ENCODE peak calls at places on chromosomes 6 and 20, in five cellular contexts. P, I, U, J and O are unnamed samples.

GRCh38 chr6:11309947-11310665 is 77.6 kb upstream of the NEDD9 start:
- DNase-seq in P (peak; percentile 67), I (peak; percentile 16), U (no peak), J (no peak), O (no peak)

GRCh38 chr6:144434308-144434990 is 149.3 kb downstream of the UTRN start:
- DNase-seq in P (no peak), I (peak; percentile 70), U (no peak), J (peak; percentile 39), O (no peak)

GRCh38 chr20:50110141-50111047 is 2.6 kb downstream of the UBE2V1 start:
- DNase-seq in P (no peak), I (peak; percentile 91), U (peak; percentile 80), J (peak; percentile 69), O (no peak)

GRCh38 chr6:37109714-37110454 is 60.1 kb upstream of the PIM1 start:
- DNase-seq in P (no peak), I (no peak), U (no peak), J (no peak), O (no peak)

GRCh38 chr20:33859157-33859695 is 48.1 kb downstream of the CHMP4B start:
- DNase-seq in P (no peak), I (no peak), U (peak; percentile 95), J (peak; percentile 26), O (no peak)

GRCh38 chr6:106085984-106086832 is at the start of gene PRDM1:
- DNase-seq in P (peak; percentile 69), I (peak; percentile 87), U (peak; percentile 97), J (peak; percentile 89), O (no peak)

GRCh38 chr20:64053841-64054661 is 4.6 kb upstream of the SOX18 start:
- DNase-seq in P (peak; percentile 79), I (peak; percentile 37), U (no peak), J (peak; percentile 33), O (no peak)

GRCh38 chr6:159969204-159969912 is 476 bp downstream of the IGF2R start:
- DNase-seq in P (peak; percentile 77), I (no peak), U (no peak), J (peak; percentile 17), O (no peak)

GRCh38 chr20:38748097-38748862 is at the start of gene ACTR5:
- DNase-seq in P (peak; percentile 98), I (peak; percentile 78), U (peak; percentile 90), J (peak; percentile 97), O (no peak)

GRCh38 chr6:72894091-72894490 is 272.2 kb downstream of the KCNQ5 start:
- DNase-seq in P (no peak), I (peak; percentile 79), U (no peak), J (no peak), O (no peak)

GRCh38 chr6:119979862-119980261 is 630.3 kb upstream of the MAN1A1 start:
- DNase-seq in P (no peak), I (peak; percentile 41), U (peak; percentile 12), J (no peak), O (no peak)

GRCh38 chr6:38052035-38052434 is 232.5 kb downstream of the ZFAND3 start:
- DNase-seq in P (no peak), I (peak; percentile 84), U (no peak), J (no peak), O (peak; percentile 17)

GRCh38 chr6:76466286-76466685 is 393.8 kb upstream of the IMPG1 start:
- DNase-seq in P (no peak), I (no peak), U (no peak), J (no peak), O (no peak)

GRCh38 chr6:159102373-159103160 is 57.8 kb upstream of the TAGAP start:
- DNase-seq in P (no peak), I (no peak), U (no peak), J (no peak), O (no peak)

GRCh38 chr20:49627329-49627761 is 59.4 kb upstream of the PTGIS start:
- DNase-seq in P (no peak), I (no peak), U (no peak), J (peak; percentile 38), O (no peak)

GRCh38 chr6:144888621-144889020 is 603.5 kb downstream of the UTRN start:
- DNase-seq in P (no peak), I (no peak), U (no peak), J (no peak), O (no peak)

GRCh38 chr20:6993016-6993415 is 225.5 kb downstream of the BMP2 start:
- DNase-seq in P (no peak), I (peak; percentile 89), U (no peak), J (no peak), O (peak; percentile 74)

GRCh38 chr20:47024461-47024937 is 129.9 kb downstream of the EYA2 start:
- DNase-seq in P (no peak), I (no peak), U (peak; percentile 3), J (no peak), O (no peak)

GRCh38 chr20:63498950-63499332 is at the start of gene EEF1A2:
- DNase-seq in P (peak; percentile 87), I (peak; percentile 62), U (no peak), J (peak; percentile 32), O (no peak)

GRCh38 chr20:62543470-62544302 is 67.9 kb upstream of the GATA5 start:
- DNase-seq in P (no peak), I (no peak), U (no peak), J (no peak), O (no peak)

GRCh38 chr20:33567949-33568348 is 78.1 kb downstream of the CBFA2T2 start:
- DNase-seq in P (no peak), I (no peak), U (no peak), J (no peak), O (no peak)

GRCh38 chr6:11744753-11745152 is 33.9 kb downstream of the ADTRP start:
- DNase-seq in P (no peak), I (no peak), U (no peak), J (no peak), O (no peak)

GRCh38 chr6:111759836-111760785 is 113.1 kb downstream of the FYN start:
- DNase-seq in P (peak; percentile 65), I (no peak), U (no peak), J (no peak), O (no peak)

GRCh38 chr6:167762259-167762962 is 64.3 kb upstream of the AFDN start:
- DNase-seq in P (no peak), I (peak; percentile 22), U (no peak), J (no peak), O (no peak)

GRCh38 chr6:138343112-138343511 is 34.6 kb upstream of the SMIM28 start:
- DNase-seq in P (no peak), I (no peak), U (no peak), J (no peak), O (no peak)

GRCh38 chr6:2249126-2249525 is 3.7 kb upstream of the GMDS start:
- DNase-seq in P (no peak), I (no peak), U (no peak), J (no peak), O (no peak)

DNA sequence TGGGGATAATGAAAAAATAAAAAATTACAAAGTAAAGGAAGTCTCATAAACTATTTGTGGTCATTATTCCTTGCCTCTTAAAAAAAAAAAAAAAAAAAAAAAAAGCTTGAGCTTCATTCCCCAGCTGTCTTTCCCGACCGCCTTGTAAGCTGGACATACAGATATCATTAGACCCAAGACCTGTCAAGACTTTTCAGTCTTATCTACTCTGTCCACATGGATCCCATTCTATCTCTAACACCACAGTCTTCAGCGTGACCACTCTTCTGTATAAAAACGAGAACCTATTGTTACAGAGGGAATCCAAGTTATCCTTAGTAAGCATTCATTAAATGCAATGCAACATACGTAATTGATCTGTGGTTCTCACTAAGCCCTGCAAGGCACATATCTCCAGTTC is 423.5 kb downstream of the MEI4 start:
- DNase-seq in P (no peak), I (no peak), U (no peak), J (no peak), O (no peak)
- H2AFZ ChIP-seq in P (no peak overlapping the region), I (no peak overlapping the region), U (no peak overlapping the region), J (no peak overlapping the region), O (no peak overlapping the region)

DNA sequence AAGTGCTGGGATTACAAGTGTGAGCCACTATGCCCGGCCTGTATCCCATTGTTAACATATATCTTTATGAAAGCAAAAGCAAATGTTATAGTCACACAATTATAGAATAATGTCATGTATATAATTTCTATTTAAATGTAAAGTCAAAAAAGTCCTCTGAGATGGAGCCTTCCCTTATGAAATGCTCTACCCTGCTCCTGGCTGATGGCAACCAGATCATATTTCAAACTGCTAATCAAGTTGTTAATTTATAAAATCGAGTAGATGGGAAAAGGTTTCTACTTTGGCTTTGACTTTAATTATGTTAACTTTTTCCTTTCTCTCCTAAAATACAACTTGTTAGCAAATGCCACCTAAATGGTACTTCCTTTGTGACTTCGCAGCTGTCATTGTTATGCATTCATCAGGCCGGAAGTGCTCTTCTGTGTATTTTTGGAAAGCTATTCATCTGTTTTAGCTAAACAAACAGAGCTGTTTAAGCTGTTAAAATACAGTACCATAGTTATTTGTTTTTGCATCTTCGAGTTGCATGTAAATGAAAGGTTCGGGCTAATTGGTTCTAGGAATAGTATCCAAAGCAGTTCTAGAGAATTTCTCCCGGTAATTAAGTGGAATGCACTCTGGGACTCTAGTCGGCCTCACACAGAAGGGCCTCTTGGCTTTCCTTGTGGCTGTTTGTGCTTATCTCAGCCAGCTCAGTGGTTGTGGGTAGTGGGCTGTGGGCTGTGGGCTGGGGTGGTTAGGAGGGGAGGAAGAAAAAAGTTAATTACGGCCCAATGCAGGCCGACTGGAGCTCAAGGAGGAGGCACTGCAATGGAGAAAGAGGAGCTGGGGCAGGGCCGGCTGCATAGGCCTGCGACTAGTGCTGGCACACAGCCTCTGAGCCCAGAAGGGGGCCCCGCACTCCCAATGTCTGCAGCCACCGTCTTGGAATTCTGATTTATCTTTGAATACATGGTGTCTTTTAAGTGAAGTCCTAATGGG is 34.8 kb downstream of the SLC35D3 start:
- DNase-seq in P (peak; percentile 45), I (no peak), U (peak; percentile 15), J (no peak), O (no peak)
- TF ChIP-seq CTCF in P (no peak), I (peak; percentile 11), U (no peak), J (peak; percentile 32), O (peak; percentile 3)

DNA sequence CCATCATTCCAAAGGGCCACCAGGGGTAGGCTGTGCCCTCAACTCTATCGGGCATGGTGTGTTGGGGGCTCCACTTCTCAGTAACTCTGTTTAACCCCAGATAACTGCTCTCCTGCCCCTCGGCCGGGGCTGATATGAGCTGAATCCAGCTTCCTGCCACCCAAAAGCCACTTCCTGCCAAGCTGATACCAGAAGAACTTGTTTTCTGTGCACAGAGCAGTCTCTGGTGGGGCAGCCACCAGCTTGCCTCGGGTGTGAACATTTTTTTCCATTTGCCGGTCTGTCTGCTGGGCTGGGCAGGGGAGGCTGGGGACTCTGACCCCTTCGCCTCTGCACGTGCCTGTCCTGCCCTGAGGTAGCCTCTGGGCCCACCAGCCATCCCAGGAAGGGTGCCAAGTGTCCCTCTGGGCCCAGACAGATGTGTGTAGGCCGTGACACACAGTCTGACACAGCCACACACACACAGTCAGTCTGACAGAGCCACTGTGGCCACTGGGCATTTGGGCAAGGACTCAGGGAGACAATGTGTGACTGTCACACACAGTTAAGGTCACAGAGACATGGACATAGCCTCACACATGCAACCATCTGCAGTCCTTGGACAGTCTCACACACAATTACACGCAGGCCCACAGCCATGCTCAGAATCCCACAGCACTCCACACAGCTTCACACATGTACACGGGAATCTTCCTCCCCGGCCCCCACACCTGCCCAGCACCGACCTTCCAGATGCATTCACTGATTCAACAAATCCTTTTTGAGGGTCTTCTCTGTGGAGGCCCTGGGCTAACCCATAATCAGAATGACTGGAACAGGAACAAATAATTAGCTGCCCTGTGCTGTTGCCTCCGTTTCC is 45.1 kb downstream of the NOL4L start:
- DNase-seq in P (peak; percentile 49), I (peak; percentile 52), U (peak; percentile 59), J (peak; percentile 60), O (no peak)
- H2AFZ ChIP-seq in P (no peak overlapping the region), I (peak overlapping the region; percentile 25), U (peak overlapping the region; percentile 89), J (no peak overlapping the region), O (peak overlapping the region; percentile 44)

GRCh38 chr6:107667790-107668189 is 156.3 kb downstream of the SCML4 start:
- DNase-seq in P (no peak), I (no peak), U (no peak), J (no peak), O (no peak)
- TF ChIP-seq CTCF in P (no peak), I (no peak), U (no peak), J (no peak), O (no peak)